ENCODE peak calls at places on chromosomes 11 and 22, in five cellular contexts. Z, I, O, L and M are unnamed samples.
A peak's percentile ranks its signal among the peaks of the same experiment; 100 is the strongest.

GRCh38 chr11:76665172-76665571 is 5.4 kb downstream of the LRRC32 start:
- DNase-seq in Z (no peak), I (no peak), O (no peak), L (no peak), M (no peak)

GRCh38 chr11:84549221-84549620 is 1077.9 kb downstream of the DLG2 start:
- DNase-seq in Z (no peak), I (no peak), O (no peak), L (peak; percentile 43), M (no peak)

GRCh38 chr22:41234815-41235687 is 5.7 kb downstream of the CHADL start:
- DNase-seq in Z (no peak), I (no peak), O (no peak), L (no peak), M (no peak)

GRCh38 chr22:36336246-36337182 is 51.3 kb downstream of the MYH9 start:
- DNase-seq in Z (no peak), I (no peak), O (no peak), L (no peak), M (no peak)

GRCh38 chr11:86459682-86460460 is 85.2 kb downstream of the CCDC81 start:
- DNase-seq in Z (peak; percentile 90), I (peak; percentile 84), O (peak; percentile 74), L (peak; percentile 84), M (peak; percentile 94)

GRCh38 chr11:69922596-69923111 is 103.4 kb upstream of the FGF3 start:
- DNase-seq in Z (no peak), I (no peak), O (no peak), L (no peak), M (no peak)

GRCh38 chr22:21708960-21709359 is 26.6 kb downstream of the YPEL1 start:
- DNase-seq in Z (no peak), I (no peak), O (no peak), L (no peak), M (no peak)

GRCh38 chr11:2263724-2264360 is 6.5 kb downstream of the ASCL2 start:
- DNase-seq in Z (no peak), I (no peak), O (no peak), L (no peak), M (no peak)

GRCh38 chr11:74783241-74783871 is 34.7 kb downstream of the RNF169 start:
- DNase-seq in Z (peak; percentile 35), I (peak; percentile 73), O (peak; percentile 17), L (peak; percentile 70), M (no peak)

GRCh38 chr22:37212174-37212906 is at the start of gene SSTR3:
- DNase-seq in Z (peak; percentile 32), I (no peak), O (no peak), L (no peak), M (no peak)

GRCh38 chr11:93895106-93895862 is 44.9 kb upstream of the VSTM5 start:
- DNase-seq in Z (peak; percentile 76), I (peak; percentile 48), O (peak; percentile 79), L (peak; percentile 92), M (peak; percentile 96)

GRCh38 chr11:49995559-49995958 is 13.2 kb upstream of the OR4C12 start:
- DNase-seq in Z (peak; percentile 33), I (peak; percentile 29), O (no peak), L (peak; percentile 42), M (no peak)

GRCh38 chr22:29154364-29155048 is 51.2 kb upstream of the EMID1 start:
- DNase-seq in Z (peak; percentile 73), I (peak; percentile 37), O (no peak), L (peak; percentile 48), M (peak; percentile 18)

GRCh38 chr11:34149786-34150185 is 44.4 kb downstream of the NAT10 start:
- DNase-seq in Z (peak; percentile 27), I (no peak), O (no peak), L (peak; percentile 18), M (no peak)

GRCh38 chr11:19715373-19715772 is 2.7 kb downstream of the NAV2 start:
- DNase-seq in Z (peak; percentile 73), I (peak; percentile 95), O (peak; percentile 83), L (peak; percentile 82), M (no peak)

GRCh38 chr11:121421149-121421906 is 30.8 kb upstream of the SORL1 start:
- DNase-seq in Z (no peak), I (no peak), O (no peak), L (no peak), M (no peak)

GRCh38 chr11:134940441-134941125 is 528.5 kb upstream of the B3GAT1 start:
- DNase-seq in Z (no peak), I (no peak), O (no peak), L (no peak), M (no peak)

GRCh38 chr11:134939046-134939445 is 527.0 kb upstream of the B3GAT1 start:
- DNase-seq in Z (no peak), I (no peak), O (no peak), L (no peak), M (no peak)

GRCh38 chr11:134942633-134943032 is 530.6 kb upstream of the B3GAT1 start:
- DNase-seq in Z (no peak), I (no peak), O (no peak), L (no peak), M (peak; percentile 29)

GRCh38 chr11:134938212-134938611 is 526.2 kb upstream of the B3GAT1 start:
- DNase-seq in Z (no peak), I (no peak), O (no peak), L (no peak), M (no peak)

GRCh38 chr11:134939905-134940304 is 527.9 kb upstream of the B3GAT1 start:
- DNase-seq in Z (no peak), I (no peak), O (no peak), L (no peak), M (no peak)
- TF ChIP-seq CTCF in Z (no peak), I (no peak), O (peak; percentile 18), L (no peak), M (no peak)

DNA sequence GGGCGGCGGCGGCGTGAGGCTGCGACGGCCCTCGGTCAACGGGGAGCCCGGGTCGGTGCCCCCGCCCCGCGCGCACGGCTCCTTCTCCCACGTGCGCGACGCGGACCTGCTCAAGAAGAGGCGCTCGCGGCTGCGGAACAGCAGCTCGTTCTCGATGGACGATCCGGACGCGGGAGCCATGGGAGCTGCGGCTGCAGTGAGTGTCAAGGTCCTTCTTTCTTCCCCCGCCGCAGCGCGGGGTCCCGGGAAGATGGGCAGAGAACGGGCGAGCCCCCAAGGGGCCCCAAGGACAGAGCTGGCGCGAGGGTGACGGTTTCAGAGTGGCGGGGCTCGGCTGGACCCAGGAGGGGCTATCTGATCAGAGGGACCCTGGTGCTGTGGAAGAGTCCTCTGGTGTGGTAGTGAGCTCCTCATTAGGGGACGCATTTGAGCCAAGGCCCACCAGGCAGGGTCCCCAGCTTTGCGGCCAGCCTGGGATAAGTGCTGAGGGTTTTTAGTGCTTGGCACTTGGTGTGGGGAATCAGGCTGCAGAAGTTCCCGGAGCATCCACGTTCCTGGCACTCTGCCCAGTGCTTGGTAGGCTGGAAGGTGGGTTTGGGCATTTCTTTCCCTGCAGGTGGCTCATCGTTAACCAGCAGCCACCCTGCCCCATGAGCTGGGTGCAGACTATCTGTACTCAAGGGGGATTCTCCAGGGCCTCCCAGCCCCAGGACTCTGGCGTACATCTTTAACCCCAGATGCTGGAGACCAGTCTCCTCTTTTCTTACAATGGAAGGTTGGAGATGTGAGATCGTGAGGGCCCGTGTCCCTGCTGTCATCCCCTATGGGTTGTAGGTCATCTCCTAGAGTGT is 9.8 kb downstream of the EHBP1L1 start:
- DNase-seq in Z (no peak), I (no peak), O (no peak), L (no peak), M (no peak)
- H3K4me3 ChIP-seq in Z (no peak overlapping the region), I (no peak overlapping the region), O (no peak overlapping the region), L (no peak overlapping the region), M (no peak overlapping the region)

DNA sequence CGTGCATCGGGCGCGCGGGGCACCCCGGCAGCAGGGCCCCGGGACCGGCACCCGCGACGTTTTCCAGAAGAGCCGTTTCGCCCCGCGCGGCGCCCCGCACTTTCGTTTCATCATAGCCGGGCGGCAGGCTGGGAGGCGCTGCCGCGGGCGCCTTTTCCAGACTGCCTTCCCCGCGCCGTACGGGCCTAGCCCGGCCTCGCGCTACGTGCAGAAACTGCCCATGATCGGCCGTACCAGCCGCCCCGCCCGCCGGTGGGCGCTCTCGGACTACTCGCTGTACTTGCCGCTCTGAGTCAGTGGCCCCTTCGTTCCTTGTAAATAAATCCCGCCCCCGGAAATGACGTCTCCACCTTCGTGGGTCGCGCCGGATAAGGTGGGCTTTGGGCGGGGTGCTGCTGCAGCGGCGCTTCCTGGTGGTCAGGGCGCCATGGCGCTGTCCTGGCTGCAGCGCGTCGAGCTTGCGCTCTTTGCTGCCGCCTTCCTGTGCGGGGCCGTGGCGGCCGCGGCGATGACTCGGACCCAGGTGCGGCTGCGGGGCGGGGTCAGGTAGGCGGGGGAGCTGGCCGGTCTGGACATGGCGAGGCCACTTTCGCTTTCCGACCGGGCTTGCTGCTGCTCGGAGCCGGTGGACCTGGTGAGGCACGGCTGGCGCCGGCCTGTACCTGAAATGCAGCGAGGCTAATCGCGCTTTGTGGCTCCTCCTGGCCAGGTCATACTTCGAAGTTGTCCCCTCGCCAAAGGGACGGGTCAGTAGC is at the start of gene TMEM179B:
- DNase-seq in Z (peak; percentile 98), I (peak; percentile 98), O (peak; percentile 86), L (peak; percentile 96), M (peak; percentile 96)
- TF ChIP-seq CTCF in Z (peak; percentile 73), I (peak; percentile 71), O (peak; percentile 62), L (peak; percentile 59), M (peak; percentile 70)

DNA sequence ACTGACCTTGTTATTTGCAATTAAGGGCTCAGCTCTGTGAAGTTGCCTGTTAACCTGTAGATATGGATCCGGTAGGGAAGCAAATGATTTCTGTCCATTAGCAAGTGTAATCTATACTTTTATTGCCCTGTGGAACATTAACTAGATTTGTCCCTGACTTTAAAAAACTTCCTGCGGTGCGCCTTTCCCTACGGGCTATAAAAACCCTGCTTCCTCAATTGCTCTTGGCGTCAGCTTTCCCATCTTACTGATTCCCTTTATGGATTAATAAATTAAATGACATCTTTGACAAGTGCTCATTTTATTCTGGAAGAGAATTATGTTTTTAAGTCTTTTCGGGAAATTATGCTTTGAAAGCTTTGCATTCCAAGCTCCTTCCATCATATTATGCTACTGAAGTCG is 18.3 kb upstream of the CLMP start:
- DNase-seq in Z (no peak), I (no peak), O (no peak), L (no peak), M (no peak)
- H3K4me3 ChIP-seq in Z (no peak overlapping the region), I (no peak overlapping the region), O (no peak overlapping the region), L (no peak overlapping the region), M (no peak overlapping the region)

DNA sequence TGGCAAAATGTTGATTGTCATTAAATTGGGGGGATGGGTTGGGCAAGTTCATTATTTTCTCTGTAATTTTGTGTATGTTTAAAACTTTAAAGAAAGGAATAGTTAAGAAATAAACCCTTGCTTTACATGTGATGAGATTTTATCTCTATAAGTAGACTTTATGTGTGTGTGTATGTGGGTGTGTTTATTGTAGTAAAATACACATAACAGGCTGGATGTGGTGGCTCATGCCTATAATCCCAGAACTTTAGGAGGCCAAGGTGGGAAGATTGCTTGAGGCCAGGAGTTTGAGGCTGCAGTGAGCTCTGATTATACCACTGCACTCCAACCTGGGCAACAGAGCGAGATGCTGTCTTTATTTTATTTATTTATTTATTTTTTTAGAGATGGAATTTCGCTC is 83.2 kb downstream of the KIAA1671 start:
- DNase-seq in Z (no peak), I (no peak), O (no peak), L (no peak), M (no peak)
- TF ChIP-seq CTCF in Z (no peak), I (no peak), O (no peak), L (no peak), M (no peak)

GRCh38 chr11:62646825-62647608 is 604 bp upstream of the GANAB start:
- DNase-seq in Z (no peak), I (no peak), O (no peak), L (no peak), M (no peak)
- H3K4me3 ChIP-seq in Z (no peak overlapping the region), I (no peak overlapping the region), O (peak overlapping the region; percentile 2), L (peak overlapping the region; percentile 24), M (peak overlapping the region; percentile 81)